ENCODE peak calls at places on chromosomes 11 and 22, in seven cellular contexts. V is GM12892, Q is SK-N-SH, M is H1, X is GM12891, Y is GM12878, U is HepG2. K is an unnamed sample.

GRCh38 chr22:19231986-19232385 is 53.5 kb upstream of the SLC25A1 start:
- DNase-seq in M (no peak), U (no peak), V (no peak), Q (no peak), Y (no peak), X (no peak), K (no peak)

GRCh38 chr11:127017482-127017881 is 16.9 kb upstream of the KIRREL3 start:
- DNase-seq in Y (no peak), Q (no peak), X (no peak), U (no peak), M (no peak), V (no peak), K (peak)

GRCh38 chr22:25085930-25086901 is 113.4 kb upstream of the CRYBB3 start:
- DNase-seq in Y (peak), V (no peak), Q (no peak), U (peak), X (no peak), M (no peak), K (no peak)

GRCh38 chr11:66277475-66278391 is at the start of gene CNIH2:
- DNase-seq in X (peak), U (no peak), M (no peak), Q (peak), V (peak), Y (no peak), K (peak)

GRCh38 chr11:104853276-104853675 is 45.0 kb downstream of the CASP12 start:
- DNase-seq in Y (no peak), V (no peak), M (no peak), X (no peak), U (no peak), Q (peak), K (no peak)

GRCh38 chr11:26572770-26573402 is 823 bp upstream of the MUC15 start:
- DNase-seq in M (no peak), U (no peak), Y (no peak), Q (no peak), X (no peak), V (no peak), K (no peak)

GRCh38 chr11:34086554-34087278 is 18.7 kb upstream of the NAT10 start:
- DNase-seq in U (no peak), X (no peak), V (no peak), Q (no peak), M (no peak), Y (no peak), K (no peak)

GRCh38 chr22:43228330-43228729 is 41.4 kb upstream of the TTLL12 start:
- DNase-seq in Q (peak), V (no peak), Y (no peak), M (peak), U (no peak), X (no peak), K (peak)

GRCh38 chr22:25698986-25699385 is 43.0 kb upstream of the MYO18B start:
- DNase-seq in X (no peak), U (no peak), Q (no peak), M (no peak), V (no peak), Y (no peak), K (no peak)

GRCh38 chr11:67027943-67028542 is 5.1 kb downstream of the SYT12 start:
- DNase-seq in Q (no peak), M (no peak), U (no peak), X (no peak), Y (peak), V (no peak), K (peak)

GRCh38 chr11:122984186-122985011 is 2.8 kb upstream of the BSX start:
- DNase-seq in V (peak), X (no peak), Q (peak), M (no peak), Y (no peak), U (no peak), K (no peak)

GRCh38 chr11:30107899-30108298 is 91.1 kb upstream of the KCNA4 start:
- DNase-seq in X (no peak), Y (no peak), U (no peak), M (no peak), V (no peak), Q (no peak), K (no peak)

GRCh38 chr11:65791719-65792213 is 4.9 kb downstream of the OVOL1 start:
- DNase-seq in U (no peak), X (peak), M (no peak), V (peak), Y (peak), Q (peak), K (no peak)

GRCh38 chr22:36415415-36416168 is 27.8 kb upstream of the MYH9 start:
- DNase-seq in U (no peak), Q (no peak), Y (no peak), X (no peak), V (no peak), M (no peak), K (no peak)

GRCh38 chr11:102749101-102749725 is 24.5 kb upstream of the MMP8 start:
- DNase-seq in X (no peak), U (no peak), Y (no peak), Q (no peak), V (no peak), M (no peak), K (no peak)

GRCh38 chr22:30490399-30490798 is 15.1 kb downstream of the SEC14L4 start:
- DNase-seq in Q (no peak), U (peak), X (no peak), M (no peak), V (no peak), Y (no peak), K (peak)

GRCh38 chr11:119694334-119694733 is 34.7 kb downstream of the NECTIN1 start:
- DNase-seq in M (no peak), Y (no peak), U (peak), X (no peak), Q (no peak), V (no peak), K (no peak)

GRCh38 chr11:45896392-45897068 is 10.5 kb downstream of the FREY1 start:
- DNase-seq in Q (peak), X (no peak), Y (no peak), U (no peak), V (no peak), M (no peak), K (no peak)
- TF ChIP-seq TAF1 in Q (no peak), X (no peak), Y (no peak), U (no peak), V (no peak), M (peak), K (no peak)

GRCh38 chr11:93732237-93732892 is 8.9 kb downstream of the TAF1D start:
- DNase-seq in U (no peak), Y (no peak), Q (no peak), M (no peak), X (no peak), V (no peak), K (no peak)
- TF ChIP-seq TAF1 in U (no peak), Y (no peak), Q (no peak), M (no peak), X (no peak), V (no peak), K (no peak)

DNA sequence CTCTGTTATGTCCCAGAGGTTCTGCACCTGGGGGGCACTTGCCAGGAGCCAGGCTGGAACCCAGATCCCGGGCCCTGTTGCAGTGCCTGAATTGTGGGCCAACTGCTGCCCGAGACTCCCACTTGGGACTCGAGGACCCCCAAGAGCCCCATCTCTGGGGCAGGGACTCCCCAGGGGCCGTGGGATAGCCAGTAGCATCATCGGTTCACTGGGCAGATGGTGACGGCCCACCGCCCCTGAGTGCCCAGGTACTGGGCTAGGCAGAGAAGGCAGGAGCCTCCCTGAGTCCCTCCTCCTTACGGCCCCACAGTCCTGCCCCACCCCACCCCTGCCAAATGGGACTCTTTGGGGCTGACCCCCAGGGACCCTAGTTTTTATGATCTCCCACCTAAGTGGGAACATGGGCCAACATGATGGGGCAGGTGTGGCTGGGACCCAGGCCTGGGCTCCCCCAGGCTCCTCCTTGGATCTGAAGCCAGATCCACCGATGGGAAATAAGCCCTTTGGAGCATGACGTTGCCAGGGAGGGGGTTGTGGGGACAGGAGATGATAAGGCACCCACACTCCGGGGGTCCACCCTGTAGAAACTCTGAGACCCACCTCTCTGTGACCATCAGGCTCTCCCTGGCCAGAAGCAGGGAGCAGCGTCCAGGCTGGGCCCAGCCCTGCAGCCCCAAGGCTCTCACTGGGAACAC is 94.5 kb upstream of the FGF3 start:
- DNase-seq in Y (no peak), X (no peak), M (no peak), Q (no peak), U (no peak), V (no peak), K (no peak)
- TF ChIP-seq TAF1 in Y (no peak), X (no peak), M (no peak), Q (no peak), U (no peak), V (no peak), K (no peak)

GRCh38 chr11:107848345-107848744 is 10.2 kb downstream of the SLC35F2 start:
- DNase-seq in Y (no peak), U (no peak), X (no peak), V (no peak), M (no peak), Q (no peak), K (no peak)

GRCh38 chr11:107844041-107844440 is 14.5 kb downstream of the SLC35F2 start:
- DNase-seq in V (no peak), X (no peak), Y (no peak), U (no peak), M (no peak), Q (no peak), K (no peak)

GRCh38 chr11:107853070-107853469 is 5.5 kb downstream of the SLC35F2 start:
- DNase-seq in M (no peak), X (no peak), Y (no peak), U (no peak), Q (no peak), V (no peak), K (no peak)

GRCh38 chr11:107851704-107852315 is 6.8 kb downstream of the SLC35F2 start:
- DNase-seq in X (no peak), V (no peak), U (no peak), Y (no peak), Q (no peak), M (no peak), K (no peak)

DNA sequence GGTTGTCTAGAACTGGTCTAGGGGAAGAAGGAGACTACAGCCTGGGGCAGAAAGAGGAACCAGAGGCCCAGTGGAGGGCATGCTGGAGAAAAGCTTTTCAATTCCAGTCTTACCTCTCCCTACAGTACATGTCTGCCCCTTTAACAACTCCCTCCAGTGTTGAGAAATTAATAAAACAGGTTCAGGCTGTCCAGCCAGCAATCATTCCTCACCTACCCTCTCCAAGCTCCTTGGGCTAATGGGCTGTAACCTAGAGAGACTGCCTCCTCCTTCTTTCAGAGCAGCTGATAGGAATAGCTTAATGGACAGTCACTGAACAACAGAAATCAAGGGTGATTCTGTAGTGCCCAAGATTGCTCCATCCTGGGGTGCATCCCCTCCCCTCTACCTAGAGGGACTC is 8.8 kb downstream of the SLC35F2 start:
- DNase-seq in Y (no peak), M (no peak), V (no peak), Q (no peak), U (no peak), X (no peak), K (no peak)
- TF ChIP-seq TAF1 in Y (no peak), M (no peak), V (no peak), Q (no peak), U (no peak), X (no peak), K (no peak)

DNA sequence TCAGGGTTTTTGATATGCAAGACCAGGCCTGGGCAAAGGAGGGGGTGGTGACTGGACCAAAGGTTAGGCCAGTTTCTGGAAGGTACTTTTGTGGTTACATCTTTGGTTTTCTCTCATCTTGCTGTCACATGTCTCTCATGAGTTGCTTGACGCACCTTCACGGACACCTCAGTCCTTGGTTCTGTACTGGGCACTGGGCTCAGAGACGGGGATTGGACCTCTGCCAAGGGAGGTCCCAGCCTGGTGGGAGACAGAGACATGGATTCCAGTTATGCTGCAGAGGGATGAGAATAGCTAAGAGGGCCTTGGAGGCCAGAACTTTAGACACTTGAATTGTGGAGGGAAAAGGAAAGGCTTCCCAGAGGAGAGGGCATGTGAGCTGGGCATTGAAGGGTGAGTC is 1.7 kb downstream of the USP35 start:
- DNase-seq in M (no peak), V (no peak), Q (no peak), U (no peak), X (no peak), Y (peak), K (no peak)
- TF ChIP-seq TAF1 in M (no peak), V (no peak), Q (no peak), U (no peak), X (no peak), Y (no peak), K (no peak)

GRCh38 chr11:64519541-64519940 is 71.5 kb upstream of the SLC22A12 start:
- DNase-seq in X (no peak), Q (no peak), M (no peak), Y (no peak), V (no peak), U (no peak), K (no peak)
- TF ChIP-seq TAF1 in X (no peak), Q (no peak), M (no peak), Y (no peak), V (no peak), U (no peak), K (no peak)

GRCh38 chr11:78363018-78363619 is 54.5 kb downstream of the GAB2 start:
- DNase-seq in Y (no peak), U (no peak), X (no peak), V (no peak), Q (no peak), M (no peak), K (no peak)

GRCh38 chr11:78361228-78361627 is 56.4 kb downstream of the GAB2 start:
- DNase-seq in U (no peak), X (no peak), M (no peak), Q (no peak), Y (no peak), V (no peak), K (no peak)

GRCh38 chr11:78364128-78364751 is 53.4 kb downstream of the GAB2 start:
- DNase-seq in Q (no peak), U (no peak), X (no peak), V (no peak), Y (no peak), M (no peak), K (no peak)

GRCh38 chr11:78354741-78355705 is 62.6 kb downstream of the GAB2 start:
- DNase-seq in Q (peak), M (no peak), V (no peak), U (no peak), Y (no peak), X (no peak), K (no peak)

GRCh38 chr11:78359921-78360320 is 57.7 kb downstream of the GAB2 start:
- DNase-seq in U (no peak), V (no peak), M (no peak), Y (no peak), X (no peak), Q (no peak), K (no peak)
- TF ChIP-seq TAF1 in U (no peak), V (no peak), M (no peak), Y (no peak), X (no peak), Q (no peak), K (no peak)